ENCODE peak calls at places on chromosome 10, in ten cellular contexts. X is fibroblast of lung, O is MM.1S, J is right cardiac atrium, A is lower lobe of right lung, M is astrocyte, V is hepatocyte, H is mucosa of descending colon, N is Panc1, L is right atrium auricular region. Y is an unnamed sample.

GRCh38 chr10:11145498-11145855 is 127.8 kb downstream of the CELF2 start:
- DNase-seq in H (peak; percentile 73), O (peak; percentile 58), M (no peak), N (no peak), J (no peak), V (peak; percentile 41), A (peak; percentile 55), L (no peak), X (no peak), Y (peak; percentile 29)

GRCh38 chr10:97411411-97411810 is 10.3 kb upstream of the RRP12 start:
- DNase-seq in A (no peak), V (no peak), M (peak; percentile 64), X (no peak), N (no peak), L (no peak), O (no peak), J (no peak), H (no peak), Y (no peak)

GRCh38 chr10:77073066-77073960 is 564.3 kb downstream of the KCNMA1 start:
- DNase-seq in J (peak; percentile 65), N (no peak), V (peak; percentile 33), H (no peak), O (no peak), X (peak; percentile 59), L (peak; percentile 77), M (no peak), A (no peak), Y (peak; percentile 45)

GRCh38 chr10:84957427-84957826 is 629.0 kb downstream of the CCSER2 start:
- DNase-seq in N (no peak), M (no peak), X (no peak), L (no peak), J (no peak), O (no peak), A (no peak), V (no peak), H (no peak), Y (no peak)

GRCh38 chr10:75043256-75044121 is 68.0 kb upstream of the SAMD8 start:
- DNase-seq in H (no peak), M (no peak), A (no peak), O (no peak), X (no peak), N (no peak), L (no peak), V (no peak), J (no peak), Y (no peak)

GRCh38 chr10:112332509-112333228 is 41.2 kb upstream of the ACSL5 start:
- DNase-seq in H (peak; percentile 74), V (no peak), L (peak; percentile 40), X (no peak), A (peak; percentile 61), J (no peak), N (no peak), M (no peak), O (no peak), Y (no peak)

GRCh38 chr10:86354761-86355540 is 11.6 kb downstream of the GRID1 start:
- DNase-seq in J (no peak), V (no peak), A (peak; percentile 64), L (no peak), X (no peak), M (no peak), N (no peak), O (no peak), H (peak; percentile 36), Y (no peak)

GRCh38 chr10:120272350-120272749 is 184.7 kb upstream of the PLPP4 start:
- DNase-seq in N (no peak), L (no peak), A (no peak), H (no peak), J (no peak), X (no peak), O (no peak), M (no peak), V (no peak), Y (no peak)

GRCh38 chr10:7533657-7534479 is 123.0 kb upstream of the SFMBT2 start:
- DNase-seq in J (no peak), L (no peak), A (no peak), O (no peak), N (no peak), M (no peak), H (no peak), V (no peak), X (no peak), Y (no peak)

GRCh38 chr10:126458453-126458852 is 70.2 kb upstream of the ADAM12 start:
- DNase-seq in O (no peak), J (no peak), L (no peak), M (peak; percentile 39), N (no peak), A (no peak), H (no peak), X (peak; percentile 91), V (no peak), Y (no peak)

GRCh38 chr10:128854965-128855364 is 612.1 kb upstream of the MGMT start:
- DNase-seq in V (peak; percentile 86), M (peak; percentile 30), O (no peak), X (peak; percentile 8), J (peak; percentile 92), H (peak; percentile 75), L (peak; percentile 94), N (no peak), A (peak; percentile 81), Y (peak; percentile 91)

GRCh38 chr10:115963848-115964247 is 309.2 kb downstream of the GFRA1 start:
- DNase-seq in L (no peak), A (no peak), V (no peak), N (no peak), J (no peak), M (peak; percentile 27), H (no peak), O (peak; percentile 82), X (no peak), Y (no peak)

GRCh38 chr10:27240891-27241639 is 468 bp upstream of the ACBD5 start:
- DNase-seq in H (peak; percentile 65), A (peak; percentile 69), L (no peak), J (peak; percentile 32), X (peak; percentile 17), O (peak; percentile 37), M (peak; percentile 5), V (peak; percentile 32), N (no peak), Y (peak; percentile 22)

GRCh38 chr10:6350609-6351008 is 147.9 kb downstream of the PFKFB3 start:
- DNase-seq in M (no peak), N (no peak), X (no peak), H (no peak), O (no peak), A (no peak), J (no peak), L (no peak), V (no peak), Y (no peak)

GRCh38 chr10:94146746-94147145 is 153.0 kb downstream of the PLCE1 start:
- DNase-seq in X (no peak), V (no peak), A (no peak), L (no peak), N (no peak), M (no peak), J (no peak), H (no peak), O (no peak), Y (no peak)

GRCh38 chr10:42990721-42991441 is 86.0 kb upstream of the RET start:
- DNase-seq in N (no peak), X (no peak), M (no peak), V (peak; percentile 1), A (peak; percentile 35), H (no peak), O (no peak), L (no peak), J (no peak), Y (no peak)

DNA sequence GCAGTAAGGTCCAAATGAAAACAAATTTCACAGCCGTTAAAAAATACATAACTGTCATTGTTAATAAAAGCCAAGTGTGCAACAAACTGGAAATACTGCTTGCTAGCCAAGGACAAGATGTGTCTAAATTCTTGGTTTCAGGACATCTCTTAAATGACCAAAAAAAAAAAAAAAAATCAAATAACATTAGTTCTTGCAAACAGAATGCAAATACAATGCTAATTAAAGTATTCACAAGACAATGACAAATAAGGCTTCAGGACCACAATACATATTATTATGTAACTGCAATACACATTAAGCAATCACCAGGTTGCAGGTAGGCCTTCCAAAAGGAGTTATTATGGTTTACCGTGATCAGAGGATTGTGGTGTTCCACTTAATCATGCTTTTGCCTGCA is 3.6 kb downstream of the ARHGAP21 start:
- DNase-seq in H (no peak), N (no peak), L (no peak), J (no peak), A (no peak), O (no peak), M (no peak), X (no peak), V (no peak), Y (no peak)
- H3K4me1 ChIP-seq in H (peaks cover 38% of the 10 kb centered on the region), N (peaks cover 17% of the 10 kb centered on the region), L (peaks cover 60% of the 10 kb centered on the region), J (peaks cover 18% of the 10 kb centered on the region), A (peaks cover 63% of the 10 kb centered on the region), O (peaks cover 23% of the 10 kb centered on the region), M (peaks cover 40% of the 10 kb centered on the region), X (peaks cover 16% of the 10 kb centered on the region), V (peaks cover 21% of the 10 kb centered on the region), Y (peaks cover 89% of the 10 kb centered on the region)

GRCh38 chr10:12418725-12419278 is 69.5 kb downstream of the CAMK1D start:
- DNase-seq in O (no peak), N (no peak), M (no peak), A (no peak), J (peak; percentile 24), H (peak; percentile 45), V (no peak), X (no peak), L (no peak), Y (no peak)
- H3K4me1 ChIP-seq in O (no peaks in the 10 kb centered on the region), N (no peaks in the 10 kb centered on the region), M (peaks cover 19% of the 10 kb centered on the region), A (peaks cover 14% of the 10 kb centered on the region), J (peaks cover 5% of the 10 kb centered on the region), H (no peaks in the 10 kb centered on the region), V (peaks cover 4% of the 10 kb centered on the region), X (peaks cover 2% of the 10 kb centered on the region), L (peaks cover 39% of the 10 kb centered on the region), Y (peaks cover 14% of the 10 kb centered on the region)

DNA sequence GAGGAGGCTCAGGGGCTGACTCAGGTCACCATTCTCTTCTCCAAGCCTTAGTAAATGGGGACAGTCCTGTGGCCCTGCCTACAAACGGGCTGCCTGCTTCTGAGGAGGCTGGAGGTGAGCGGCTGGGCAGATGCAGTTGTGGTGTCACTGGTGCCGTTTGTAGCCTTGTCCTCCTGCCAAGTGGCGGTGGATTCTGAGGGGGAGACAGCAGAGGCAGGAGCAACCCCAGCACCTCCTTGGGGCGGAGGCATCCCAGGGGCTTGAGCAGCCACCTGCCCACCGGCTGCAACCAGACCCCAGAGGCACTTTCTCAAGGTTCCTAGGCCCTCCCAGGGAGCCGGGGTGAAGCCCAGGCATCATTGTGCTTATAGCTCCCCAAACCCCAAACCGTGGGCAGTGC is 112.5 kb downstream of the ZMIZ1 start:
- DNase-seq in M (no peak), X (no peak), V (no peak), H (no peak), J (no peak), A (no peak), O (no peak), N (no peak), L (no peak), Y (no peak)
- H3K4me1 ChIP-seq in M (peaks cover 90% of the 10 kb centered on the region), X (peaks cover 87% of the 10 kb centered on the region), V (peaks cover 79% of the 10 kb centered on the region), H (peaks cover 47% of the 10 kb centered on the region), J (peaks cover 70% of the 10 kb centered on the region), A (peaks cover 100% of the 10 kb centered on the region), O (no peaks in the 10 kb centered on the region), N (peaks cover 60% of the 10 kb centered on the region), L (peaks cover 100% of the 10 kb centered on the region), Y (peaks cover 100% of the 10 kb centered on the region)

DNA sequence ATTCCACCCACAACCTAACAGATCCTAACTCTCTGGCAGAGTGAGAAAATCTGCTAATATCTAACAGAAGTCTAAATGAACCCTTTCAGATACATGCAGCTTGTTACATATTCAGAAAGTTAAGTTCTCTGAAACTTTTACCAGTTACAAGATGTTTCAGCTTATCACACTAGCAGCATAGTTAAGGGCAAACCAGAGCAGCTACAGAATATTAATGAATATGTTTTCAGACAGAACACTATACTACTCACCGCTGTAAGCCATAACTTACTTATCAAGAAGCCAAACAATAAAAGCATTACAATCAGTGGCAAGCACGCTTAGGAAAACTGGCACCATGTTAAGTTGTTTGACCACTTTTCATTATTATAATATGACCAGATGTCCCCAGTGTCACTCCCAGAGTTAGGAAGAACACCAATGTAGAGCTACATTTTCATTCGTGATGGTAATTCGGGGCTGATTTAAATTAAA is 2.7 kb downstream of the ITGB1 start:
- DNase-seq in N (no peak), A (no peak), H (no peak), L (no peak), J (no peak), O (no peak), V (no peak), X (no peak), M (no peak), Y (no peak)
- H3K4me1 ChIP-seq in N (peaks cover 33% of the 10 kb centered on the region), A (peaks cover 78% of the 10 kb centered on the region), H (peaks cover 28% of the 10 kb centered on the region), L (peaks cover 74% of the 10 kb centered on the region), J (no peaks in the 10 kb centered on the region), O (peaks cover 6% of the 10 kb centered on the region), V (peaks cover 56% of the 10 kb centered on the region), X (peaks cover 13% of the 10 kb centered on the region), M (peaks cover 55% of the 10 kb centered on the region), Y (peaks cover 96% of the 10 kb centered on the region)